ENCODE peak calls at places on chromosome 13, in seven cellular contexts. S is PC-3, L is endodermal cell, T is ovary, I is cardiac muscle cell, F is adrenal gland, O is right atrium auricular region. Y is an unnamed sample.

GRCh38 chr13:105035092-105035491 is 1500.4 kb downstream of the EFNB2 start:
- DNase-seq in S (peak; percentile 10), L (no peak), T (no peak), I (no peak), F (no peak), O (no peak), Y (no peak)

GRCh38 chr13:82597737-82598136 is 1284.5 kb downstream of the SLITRK1 start:
- DNase-seq in S (no peak), L (peak; percentile 53), T (no peak), I (no peak), F (no peak), O (no peak), Y (no peak)

GRCh38 chr13:75415720-75416119 is 66.2 kb downstream of the TBC1D4 start:
- DNase-seq in S (peak; percentile 73), L (no peak), T (no peak), I (no peak), F (no peak), O (no peak), Y (no peak)

GRCh38 chr13:48188129-48188528 is 44.9 kb upstream of the ITM2B start:
- DNase-seq in S (no peak), L (no peak), T (no peak), I (no peak), F (no peak), O (no peak), Y (no peak)

GRCh38 chr13:25046985-25047660 is 48.8 kb upstream of the PABPC3 start:
- DNase-seq in S (no peak), L (peak; percentile 91), T (no peak), I (peak; percentile 71), F (no peak), O (no peak), Y (no peak)

GRCh38 chr13:84446972-84447700 is 564.9 kb upstream of the SLITRK1 start:
- DNase-seq in S (no peak), L (no peak), T (no peak), I (peak; percentile 3), F (no peak), O (no peak), Y (no peak)

GRCh38 chr13:113837554-113838355 is 26.1 kb downstream of the GAS6 start:
- DNase-seq in S (peak; percentile 84), L (peak; percentile 86), T (peak; percentile 94), I (peak; percentile 52), F (peak; percentile 97), O (peak; percentile 95), Y (peak; percentile 97)

GRCh38 chr13:27839809-27840467 is 47.7 kb downstream of the GSX1 start:
- DNase-seq in S (peak; percentile 81), L (no peak), T (no peak), I (no peak), F (no peak), O (peak; percentile 1), Y (no peak)

GRCh38 chr13:73521970-73522549 is 463.3 kb downstream of the KLF5 start:
- DNase-seq in S (no peak), L (no peak), T (no peak), I (no peak), F (no peak), O (no peak), Y (no peak)

GRCh38 chr13:85314686-85315085 is 484.5 kb downstream of the SLITRK6 start:
- DNase-seq in S (no peak), L (no peak), T (no peak), I (no peak), F (no peak), O (no peak), Y (no peak)

GRCh38 chr13:49086711-49087110 is 111.0 kb downstream of the FNDC3A start:
- DNase-seq in S (peak; percentile 78), L (no peak), T (no peak), I (no peak), F (no peak), O (no peak), Y (no peak)

GRCh38 chr13:71964491-71965108 is 97.6 kb upstream of the DACH1 start:
- DNase-seq in S (peak; percentile 5), L (peak; percentile 46), T (no peak), I (no peak), F (no peak), O (no peak), Y (no peak)

GRCh38 chr13:113013303-113013702 is 44.3 kb downstream of the MCF2L start:
- DNase-seq in S (peak; percentile 75), L (no peak), T (no peak), I (no peak), F (no peak), O (no peak), Y (no peak)

GRCh38 chr13:42174344-42175162 is 97.4 kb upstream of the AKAP11 start:
- DNase-seq in S (no peak), L (no peak), T (no peak), I (no peak), F (no peak), O (no peak), Y (no peak)

GRCh38 chr13:102569488-102569887 is 27.3 kb upstream of the TPP2 start:
- DNase-seq in S (no peak), L (no peak), T (no peak), I (no peak), F (no peak), O (no peak), Y (no peak)

GRCh38 chr13:44755872-44756271 is 179.7 kb upstream of the TSC22D1 start:
- DNase-seq in S (peak; percentile 64), L (no peak), T (no peak), I (no peak), F (no peak), O (no peak), Y (no peak)

GRCh38 chr13:20121154-20121515 is 39.7 kb downstream of the GJA3 start:
- DNase-seq in S (peak; percentile 50), L (peak; percentile 43), T (no peak), I (no peak), F (no peak), O (no peak), Y (no peak)

GRCh38 chr13:28569886-28570285 is 75.0 kb upstream of the FLT1 start:
- DNase-seq in S (no peak), L (no peak), T (no peak), I (no peak), F (no peak), O (no peak), Y (no peak)

GRCh38 chr13:40644838-40645620 is 21.4 kb downstream of the FOXO1 start:
- DNase-seq in S (no peak), L (peak; percentile 29), T (no peak), I (no peak), F (no peak), O (no peak), Y (no peak)

GRCh38 chr13:102212729-102213128 is 189.1 kb downstream of the FGF14 start:
- DNase-seq in S (no peak), L (peak; percentile 73), T (no peak), I (no peak), F (no peak), O (no peak), Y (no peak)

GRCh38 chr13:28346136-28346535 is 148.8 kb downstream of the FLT1 start:
- DNase-seq in S (no peak), L (no peak), T (no peak), I (no peak), F (no peak), O (no peak), Y (no peak)

GRCh38 chr13:44148159-44148929 is 225.3 kb upstream of the SERP2 start:
- DNase-seq in S (peak; percentile 52), L (no peak), T (no peak), I (no peak), F (no peak), O (no peak), Y (no peak)

GRCh38 chr13:22189176-22190048 is 518.5 kb downstream of the FGF9 start:
- DNase-seq in S (no peak), L (no peak), T (no peak), I (no peak), F (no peak), O (no peak), Y (no peak)

GRCh38 chr13:36090592-36090991 is 40.6 kb downstream of the DCLK1 start:
- DNase-seq in S (no peak), L (no peak), T (no peak), I (no peak), F (no peak), O (no peak), Y (no peak)

GRCh38 chr13:114097893-114098688 is 34.3 kb downstream of the RASA3 start:
- DNase-seq in S (no peak), L (peak; percentile 68), T (no peak), I (no peak), F (no peak), O (peak; percentile 55), Y (no peak)

GRCh38 chr13:77338329-77338728 is 11.4 kb upstream of the MYCBP2 start:
- DNase-seq in S (no peak), L (no peak), T (no peak), I (no peak), F (no peak), O (no peak), Y (no peak)

GRCh38 chr13:31263346-31263745 is 63.6 kb downstream of the B3GLCT start:
- DNase-seq in S (no peak), L (no peak), T (no peak), I (no peak), F (no peak), O (no peak), Y (no peak)
- H3K4me3 ChIP-seq in S (no peak overlapping the region), L (no peak overlapping the region), T (no peak overlapping the region), I (no peak overlapping the region), F (no peak overlapping the region), O (no peak overlapping the region), Y (no peak overlapping the region)

GRCh38 chr13:30934381-30934780 is 1.9 kb downstream of the TEX26 start:
- DNase-seq in S (no peak), L (peak; percentile 78), T (no peak), I (peak; percentile 30), F (no peak), O (no peak), Y (no peak)
- TF ChIP-seq CTCF in S (peak; percentile 28), L (peak; percentile 78), T (no peak), I (no peak), F (no peak), O (no peak), Y (no peak)

GRCh38 chr13:50365300-50365682 is 350.0 kb downstream of the KCNRG start:
- DNase-seq in S (no peak), L (no peak), T (no peak), I (no peak), F (no peak), O (no peak), Y (no peak)
- H3K27ac ChIP-seq in S (peak overlapping the region; percentile 86), L (no peak overlapping the region), T (no peak overlapping the region), I (no peak overlapping the region), F (no peak overlapping the region), O (no peak overlapping the region), Y (no peak overlapping the region)

GRCh38 chr13:32537580-32538233 is 888 bp downstream of the N4BP2L2 start:
- DNase-seq in S (no peak), L (peak; percentile 67), T (peak; percentile 61), I (no peak), F (peak; percentile 27), O (no peak), Y (peak; percentile 74)

GRCh38 chr13:32538621-32539246 is at the start of gene N4BP2L2:
- DNase-seq in S (peak; percentile 95), L (peak; percentile 97), T (peak; percentile 92), I (peak; percentile 95), F (peak; percentile 97), O (peak; percentile 97), Y (peak; percentile 96)

GRCh38 chr13:32538234-32538620 is 368 bp downstream of the N4BP2L2 start:
- DNase-seq in S (no peak), L (no peak), T (peak; percentile 62), I (peak; percentile 65), F (peak; percentile 55), O (no peak), Y (peak; percentile 76)

GRCh38 chr13:32535140-32535539 is 3.5 kb downstream of the N4BP2L2 start:
- DNase-seq in S (no peak), L (no peak), T (no peak), I (no peak), F (no peak), O (no peak), Y (no peak)

GRCh38 chr13:32535748-32536147 is 2.8 kb downstream of the N4BP2L2 start:
- DNase-seq in S (no peak), L (no peak), T (no peak), I (no peak), F (no peak), O (no peak), Y (no peak)
- H3K4me3 ChIP-seq in S (peak overlapping the region; percentile 23), L (no peak overlapping the region), T (no peak overlapping the region), I (no peak overlapping the region), F (no peak overlapping the region), O (no peak overlapping the region), Y (peak overlapping the region; percentile 36)